ENCODE peak calls at places on chromosome 18, in five cellular contexts. U, K, E, A and R are unnamed samples.

GRCh38 chr18:48905541-48905940 is 45.2 kb downstream of the SMAD7 start:
- DNase-seq in U (no peak), K (no peak), E (no peak), A (no peak), R (no peak)

GRCh38 chr18:26746284-26747130 is 119.0 kb downstream of the AQP4 start:
- DNase-seq in U (peak; percentile 4), K (no peak), E (no peak), A (no peak), R (no peak)

GRCh38 chr18:9762561-9762960 is 54.5 kb downstream of the RAB31 start:
- DNase-seq in U (peak; percentile 76), K (no peak), E (no peak), A (no peak), R (no peak)

GRCh38 chr18:79512461-79513380 is 117.0 kb downstream of the NFATC1 start:
- DNase-seq in U (no peak), K (no peak), E (no peak), A (no peak), R (peak; percentile 33)

GRCh38 chr18:52337286-52337685 is 2.7 kb upstream of the DCC start:
- DNase-seq in U (no peak), K (no peak), E (no peak), A (no peak), R (no peak)

GRCh38 chr18:42977982-42978595 is 137.4 kb downstream of the RIT2 start:
- DNase-seq in U (no peak), K (no peak), E (no peak), A (no peak), R (no peak)

GRCh38 chr18:8537400-8537799 is 71.8 kb upstream of the RAB12 start:
- DNase-seq in U (no peak), K (no peak), E (no peak), A (no peak), R (no peak)

GRCh38 chr18:32072321-32072720 is 19.4 kb upstream of the RNF138 start:
- DNase-seq in U (peak; percentile 27), K (no peak), E (no peak), A (no peak), R (no peak)

GRCh38 chr18:400466-400865 is 100.0 kb downstream of the COLEC12 start:
- DNase-seq in U (no peak), K (no peak), E (no peak), A (no peak), R (no peak)

GRCh38 chr18:7291046-7291445 is 60.2 kb downstream of the LRRC30 start:
- DNase-seq in U (no peak), K (no peak), E (no peak), A (no peak), R (no peak)

GRCh38 chr18:13178976-13179375 is 39.6 kb upstream of the LDLRAD4 start:
- DNase-seq in U (no peak), K (no peak), E (no peak), A (no peak), R (no peak)

GRCh38 chr18:7256959-7257742 is 26.3 kb downstream of the LRRC30 start:
- DNase-seq in U (no peak), K (no peak), E (no peak), A (no peak), R (no peak)

GRCh38 chr18:12476955-12477354 is 69.2 kb downstream of the PRELID3A start:
- DNase-seq in U (no peak), K (no peak), E (no peak), A (no peak), R (no peak)

GRCh38 chr18:13726972-13727331 is 479 bp downstream of the RNMT start:
- DNase-seq in U (peak; percentile 52), K (no peak), E (peak; percentile 45), A (no peak), R (peak; percentile 79)

GRCh38 chr18:11820697-11821096 is 30.5 kb upstream of the CHMP1B start:
- DNase-seq in U (no peak), K (no peak), E (no peak), A (no peak), R (no peak)

GRCh38 chr18:76499021-76499420 is 4.0 kb upstream of the ZNF516 start:
- DNase-seq in U (no peak), K (no peak), E (no peak), A (no peak), R (no peak)

GRCh38 chr18:37230762-37231161 is 334.8 kb downstream of the CELF4 start:
- DNase-seq in U (no peak), K (no peak), E (no peak), A (no peak), R (no peak)